ENCODE peak calls at places on chromosomes 13 and 19, in nine cellular contexts. M, N, U, K, P, O, W, Q and Y are unnamed samples.

GRCh38 chr19:28612275-28612769 is 600.6 kb downstream of the UQCRFS1 start:
- DNase-seq in Q (no peak), O (no peak), N (no peak), M (no peak), W (no peak), K (no peak), U (no peak), P (no peak), Y (no peak)

GRCh38 chr19:53518716-53519115 is 19.2 kb upstream of the ZNF331 start:
- DNase-seq in U (no peak), Q (no peak), M (no peak), K (no peak), W (no peak), P (no peak), N (no peak), O (no peak), Y (no peak)

GRCh38 chr13:78611040-78611439 is 7.7 kb upstream of the POU4F1 start:
- DNase-seq in P (no peak), U (no peak), N (no peak), Q (no peak), W (no peak), O (no peak), K (no peak), M (no peak), Y (no peak)

GRCh38 chr19:2173841-2174577 is 10.3 kb downstream of the DOT1L start:
- DNase-seq in K (no peak), P (no peak), W (no peak), M (no peak), Q (no peak), N (no peak), O (peak), U (no peak), Y (no peak)

GRCh38 chr13:53165201-53165600 is 136.6 kb downstream of the OLFM4 start:
- DNase-seq in W (no peak), P (no peak), M (no peak), K (no peak), O (no peak), U (no peak), N (no peak), Q (no peak), Y (no peak)

GRCh38 chr19:9353011-9353410 is 9.8 kb upstream of the ZNF177 start:
- DNase-seq in M (no peak), U (no peak), P (no peak), N (no peak), O (no peak), K (no peak), Q (no peak), W (no peak), Y (no peak)

GRCh38 chr13:95087746-95088305 is 213.4 kb downstream of the ABCC4 start:
- DNase-seq in W (no peak), P (no peak), M (peak), N (no peak), K (peak), O (peak), U (peak), Q (no peak), Y (no peak)

GRCh38 chr19:1269478-1270167 is 491 bp downstream of the CIRBP start:
- DNase-seq in P (peak), W (peak), M (peak), N (peak), O (peak), U (peak), Q (peak), K (peak), Y (peak)

GRCh38 chr19:27833031-27833430 is 1379.9 kb downstream of the UQCRFS1 start:
- DNase-seq in P (no peak), U (peak), O (peak), K (no peak), M (no peak), N (no peak), W (no peak), Q (no peak), Y (no peak)

GRCh38 chr19:39192846-39193245 is 3.9 kb upstream of the NCCRP1 start:
- DNase-seq in U (no peak), N (no peak), M (no peak), P (no peak), Q (no peak), W (no peak), O (peak), K (no peak), Y (no peak)

GRCh38 chr19:13400296-13400695 is 106.0 kb downstream of the CACNA1A start:
- DNase-seq in M (no peak), U (no peak), O (no peak), W (no peak), Q (no peak), P (no peak), N (no peak), K (no peak), Y (no peak)

GRCh38 chr19:33638167-33639033 is 16.6 kb downstream of the CHST8 start:
- DNase-seq in Q (no peak), O (no peak), W (no peak), N (peak), M (no peak), P (no peak), U (no peak), K (no peak), Y (no peak)

GRCh38 chr19:7925171-7925837 is 631 bp downstream of the CTXN1 start:
- DNase-seq in W (peak), M (peak), N (peak), O (peak), P (peak), Q (peak), K (peak), U (peak), Y (peak)

GRCh38 chr13:39385154-39385553 is 217.8 kb downstream of the LHFPL6 start:
- DNase-seq in W (no peak), K (no peak), O (no peak), Q (no peak), U (no peak), N (no peak), P (no peak), M (peak), Y (no peak)

GRCh38 chr19:27744926-27745844 is 1467.8 kb downstream of the UQCRFS1 start:
- DNase-seq in Q (no peak), K (no peak), O (no peak), M (peak), U (no peak), W (no peak), P (no peak), N (no peak), Y (no peak)

GRCh38 chr19:35715981-35716734 is 1.6 kb upstream of the KMT2B start:
- DNase-seq in N (peak), W (peak), M (peak), P (peak), Q (peak), O (peak), K (peak), U (no peak), Y (no peak)

GRCh38 chr19:44356383-44357111 is at the start of gene ZNF112:
- DNase-seq in P (peak), U (peak), M (peak), N (peak), Q (peak), W (peak), O (peak), K (peak), Y (no peak)

GRCh38 chr13:99299545-99300341 is 7.5 kb downstream of the GPR183 start:
- DNase-seq in Q (no peak), U (no peak), N (no peak), K (no peak), M (no peak), W (no peak), P (no peak), O (no peak), Y (no peak)

GRCh38 chr19:46984077-46985010 is 35.3 kb upstream of the NPAS1 start:
- DNase-seq in P (peak), O (peak), M (peak), N (peak), K (peak), Q (no peak), U (peak), W (no peak), Y (no peak)

GRCh38 chr13:72166102-72166660 is 299.2 kb upstream of the DACH1 start:
- DNase-seq in N (no peak), M (peak), W (no peak), P (no peak), U (peak), K (no peak), O (no peak), Q (no peak), Y (no peak)

GRCh38 chr19:6092329-6093286 is 17.7 kb downstream of the RFX2 start:
- DNase-seq in U (peak), M (peak), W (no peak), K (peak), Q (peak), O (peak), N (peak), P (peak), Y (no peak)

GRCh38 chr13:30145709-30146367 is 161.5 kb downstream of the KATNAL1 start:
- DNase-seq in K (no peak), O (no peak), P (no peak), U (no peak), M (no peak), W (peak), Q (no peak), N (no peak), Y (no peak)

GRCh38 chr13:79566118-79566517 is 85.2 kb downstream of the NDFIP2 start:
- DNase-seq in W (no peak), M (no peak), U (no peak), P (no peak), N (no peak), O (no peak), Q (no peak), K (no peak), Y (no peak)

GRCh38 chr19:10318807-10319426 is 3.1 kb upstream of the FDX2 start:
- DNase-seq in Q (no peak), K (no peak), U (no peak), M (no peak), P (no peak), O (no peak), W (no peak), N (no peak), Y (no peak)

GRCh38 chr13:98822238-98822606 is 69.8 kb upstream of the SLC15A1 start:
- DNase-seq in M (peak), O (no peak), Q (no peak), N (no peak), P (no peak), U (no peak), W (no peak), K (peak), Y (no peak)

GRCh38 chr13:51317262-51317661 is 22.2 kb upstream of the SERPINE3 start:
- DNase-seq in N (no peak), W (no peak), K (peak), P (no peak), O (no peak), U (no peak), M (peak), Q (no peak), Y (no peak)

GRCh38 chr19:17454579-17454978 is 6.1 kb upstream of the TMEM221 start:
- DNase-seq in P (no peak), K (no peak), U (no peak), Q (no peak), W (no peak), M (no peak), O (no peak), N (no peak), Y (no peak)

GRCh38 chr13:49023441-49023840 is 47.7 kb downstream of the FNDC3A start:
- DNase-seq in O (peak), K (peak), N (no peak), U (peak), Q (no peak), M (peak), P (no peak), W (no peak), Y (no peak)

GRCh38 chr19:46932346-46932745 is 71.5 kb downstream of the ARHGAP35 start:
- DNase-seq in N (no peak), U (peak), W (no peak), K (no peak), M (peak), P (no peak), O (peak), Q (no peak), Y (no peak)

GRCh38 chr19:29810504-29810871 is 1.3 kb upstream of the CCNE1 start:
- DNase-seq in K (peak), O (peak), P (no peak), U (peak), N (no peak), W (no peak), M (peak), Q (peak), Y (no peak)

GRCh38 chr19:36973021-36973843 is 57.1 kb downstream of the ZNF568 start:
- DNase-seq in Q (peak), P (peak), W (peak), O (peak), U (peak), M (peak), N (peak), K (peak), Y (no peak)

DNA sequence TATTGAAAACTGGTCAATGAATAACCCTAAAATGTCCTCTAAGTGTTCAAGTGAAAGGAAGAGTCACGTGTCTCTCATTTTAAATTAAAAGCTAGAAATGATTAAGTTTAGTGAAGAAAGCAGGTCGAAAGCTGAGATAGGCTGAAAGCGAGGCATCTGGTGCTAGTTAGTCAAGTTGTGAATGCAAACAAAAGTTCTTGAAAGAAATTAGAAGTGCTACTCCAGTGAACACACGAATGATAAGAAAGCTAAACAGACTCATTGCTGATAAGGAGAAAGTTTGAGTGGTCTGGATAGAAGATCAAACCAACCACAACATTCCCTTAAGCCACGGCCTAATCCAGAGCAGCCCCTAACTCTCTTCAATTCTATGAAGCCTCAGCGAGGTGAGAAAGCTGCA is 99.4 kb upstream of the ZNF507 start:
- DNase-seq in P (no peak), O (no peak), M (no peak), K (no peak), Q (no peak), N (no peak), U (no peak), W (no peak), Y (no peak)
- H3K4me3 ChIP-seq in P (no peak), O (no peak), M (no peak), K (no peak), Q (no peak), N (no peak), U (no peak), W (no peak), Y (no peak)

GRCh38 chr19:42529248-42529764 is 1.0 kb upstream of the CEACAM1 start:
- DNase-seq in W (peak), Q (peak), O (peak), N (peak), P (peak), M (peak), U (peak), K (peak), Y (peak)
- H3K4me3 ChIP-seq in W (peak), Q (peak), O (no peak), N (no peak), P (peak), M (no peak), U (no peak), K (no peak), Y (no peak)

GRCh38 chr13:27976362-27977177 is 7.5 kb upstream of the CDX2 start:
- DNase-seq in U (no peak), Q (no peak), M (no peak), W (no peak), N (peak), P (no peak), O (no peak), K (no peak), Y (no peak)
- H3K4me3 ChIP-seq in U (no peak), Q (no peak), M (no peak), W (no peak), N (no peak), P (no peak), O (no peak), K (no peak), Y (no peak)

GRCh38 chr19:4533835-4534424 is 1.1 kb downstream of the PLIN5 start:
- DNase-seq in W (no peak), U (no peak), K (no peak), N (no peak), Q (no peak), O (no peak), M (no peak), P (no peak), Y (no peak)
- H3K4me3 ChIP-seq in W (no peak), U (no peak), K (no peak), N (no peak), Q (no peak), O (no peak), M (no peak), P (peak), Y (no peak)

DNA sequence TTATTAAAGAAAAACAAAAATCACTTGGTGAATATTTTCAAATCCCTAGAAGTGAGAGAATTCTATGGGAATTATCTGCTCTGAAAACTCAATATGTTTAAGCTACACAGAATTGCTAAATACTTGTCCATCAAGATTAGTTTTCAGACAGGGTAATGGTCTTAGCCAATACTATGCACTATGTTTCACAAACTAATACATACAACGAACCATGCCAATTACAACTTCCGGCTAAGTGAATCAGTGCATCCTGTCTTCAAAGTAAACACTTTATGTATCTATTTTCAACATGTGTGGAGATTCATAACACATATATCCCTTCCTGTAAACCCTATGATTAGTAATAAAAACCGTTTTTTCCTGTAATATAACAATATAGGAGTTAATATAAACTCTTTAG is 181.5 kb downstream of the POSTN start:
- DNase-seq in K (no peak), M (no peak), O (peak), P (no peak), U (no peak), W (no peak), Q (no peak), N (no peak), Y (no peak)
- H3K4me3 ChIP-seq in K (no peak), M (no peak), O (no peak), P (no peak), U (no peak), W (no peak), Q (no peak), N (no peak), Y (no peak)

DNA sequence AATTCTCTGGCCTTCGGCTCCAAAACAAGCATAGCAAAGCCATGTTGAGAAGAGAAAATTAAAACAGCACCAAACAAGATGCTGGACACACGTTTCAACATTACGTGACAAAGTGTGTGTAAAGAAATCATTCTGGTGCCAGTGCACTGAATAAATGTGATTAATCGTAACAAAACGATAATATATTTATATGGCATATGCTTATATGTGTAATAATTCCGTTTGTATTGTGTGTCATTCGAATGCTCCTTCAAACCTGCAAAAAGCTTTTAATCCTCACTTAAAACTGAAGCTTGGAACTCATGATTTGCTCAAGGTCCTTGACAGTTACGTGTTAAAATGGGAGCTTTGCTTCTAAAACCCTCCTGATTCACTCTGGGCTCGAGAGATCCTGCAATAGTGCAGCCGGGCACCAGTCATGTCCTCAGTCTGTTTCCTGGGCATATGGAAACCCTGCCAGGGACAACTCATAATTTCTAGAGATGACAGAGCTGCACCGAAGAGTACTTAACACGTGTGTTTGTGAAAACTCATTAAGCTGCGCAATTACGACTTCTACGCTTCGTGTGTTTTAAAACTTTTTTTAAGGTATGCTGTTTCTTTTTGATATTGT is 731 bp upstream of the AKAP8L start:
- DNase-seq in M (no peak), O (no peak), K (peak), P (no peak), Q (no peak), W (no peak), U (peak), N (no peak), Y (no peak)
- H3K4me3 ChIP-seq in M (peak), O (peak), K (peak), P (peak), Q (peak), W (peak), U (peak), N (peak), Y (no peak)

DNA sequence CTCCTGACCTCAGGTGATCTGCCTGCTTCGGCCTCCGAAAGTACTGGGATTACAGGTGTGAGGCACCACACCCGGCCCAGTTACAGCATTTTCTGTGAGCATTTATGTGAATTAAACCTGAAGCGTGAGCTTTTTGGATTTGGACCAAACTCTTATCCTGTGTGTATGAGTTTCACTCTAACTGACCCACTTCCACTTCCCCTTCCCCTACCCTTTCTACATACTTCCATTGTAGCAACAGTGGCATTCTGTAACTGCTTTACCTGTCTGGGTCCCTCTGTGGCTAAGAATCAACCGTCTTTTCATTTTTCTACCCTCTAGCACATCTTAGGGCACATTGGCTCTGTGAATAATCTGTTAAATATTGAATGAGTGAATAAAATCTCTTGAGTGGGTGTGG is 16.2 kb downstream of the FRY start:
- DNase-seq in U (no peak), M (no peak), Q (no peak), W (no peak), P (no peak), K (no peak), N (no peak), O (no peak), Y (no peak)
- H3K4me3 ChIP-seq in U (no peak), M (no peak), Q (no peak), W (no peak), P (no peak), K (no peak), N (no peak), O (no peak), Y (no peak)

GRCh38 chr13:110537116-110537515 is 24.4 kb downstream of the RAB20 start:
- DNase-seq in O (no peak), Q (no peak), K (no peak), W (no peak), U (no peak), N (no peak), P (no peak), M (no peak), Y (no peak)

GRCh38 chr13:110535526-110535925 is 26.0 kb downstream of the RAB20 start:
- DNase-seq in K (no peak), Q (no peak), N (no peak), O (no peak), U (no peak), P (no peak), W (no peak), M (no peak), Y (no peak)

GRCh38 chr13:110538632-110539031 is 22.9 kb downstream of the RAB20 start:
- DNase-seq in W (peak), U (no peak), N (no peak), O (no peak), Q (peak), M (no peak), P (peak), K (no peak), Y (no peak)

GRCh38 chr13:110533771-110534670 is 27.5 kb downstream of the RAB20 start:
- DNase-seq in P (no peak), N (no peak), M (no peak), Q (no peak), O (no peak), W (no peak), U (no peak), K (no peak), Y (no peak)

DNA sequence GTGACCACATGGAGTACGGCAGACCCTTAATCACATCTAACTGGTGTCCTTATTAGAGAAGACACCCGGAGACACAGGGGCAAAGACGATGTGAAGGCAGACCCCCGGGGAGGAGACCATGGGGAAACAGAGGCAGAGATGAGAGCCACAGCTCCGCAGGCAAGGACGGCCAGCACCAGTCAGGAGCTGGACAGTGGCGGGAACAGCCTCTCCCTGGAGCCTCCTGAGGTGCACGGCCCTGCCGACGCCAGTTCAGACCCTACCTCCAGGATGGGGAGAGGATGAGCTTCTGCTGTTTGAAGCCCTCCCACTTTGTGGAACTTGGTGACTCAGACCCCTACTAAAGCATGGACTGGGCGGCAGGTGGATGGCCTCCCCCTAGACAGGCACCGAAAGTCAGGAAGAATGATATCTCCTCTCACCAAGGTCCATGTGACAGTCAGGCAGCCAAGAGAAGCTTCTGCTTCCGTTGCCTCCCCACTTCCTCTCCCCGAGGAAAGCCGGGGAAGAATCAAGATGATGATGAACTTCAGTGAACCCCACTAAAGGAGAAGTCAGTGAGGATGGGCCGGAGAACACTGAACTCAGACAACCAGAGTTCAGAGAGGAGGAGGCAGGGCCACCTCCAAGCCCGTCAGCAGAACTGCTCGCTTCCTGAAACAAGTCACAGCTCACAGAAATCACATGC is 25.4 kb downstream of the RAB20 start:
- DNase-seq in O (no peak), K (no peak), P (no peak), M (no peak), U (no peak), Q (peak), W (no peak), N (no peak), Y (no peak)
- H3K4me3 ChIP-seq in O (no peak), K (no peak), P (no peak), M (no peak), U (no peak), Q (no peak), W (no peak), N (no peak), Y (no peak)